ENCODE peak calls at places on chromosomes 1 and 21, in five cellular contexts. One of them, this sample, is unnamed.

GRCh38 chr1:224609333-224609732 is 6.8 kb upstream of the CNIH3 start:
- DNase-seq in pancreas: no peak
- DNase-seq in PC-3: no peak
- DNase-seq in upper lobe of right lung: no peak
- DNase-seq in Peyer's patch: no peak
- DNase-seq in this sample: no peak

GRCh38 chr1:224820341-224820740 is 109.1 kb upstream of the DNAH14 start:
- DNase-seq in pancreas: no peak
- DNase-seq in PC-3: no peak
- DNase-seq in upper lobe of right lung: no peak
- DNase-seq in Peyer's patch: no peak
- DNase-seq in this sample: no peak

GRCh38 chr1:24318988-24319863 is at the start of gene GRHL3:
- DNase-seq in pancreas: peak; percentile 74
- DNase-seq in PC-3: peak; percentile 75
- DNase-seq in upper lobe of right lung: peak; percentile 67
- DNase-seq in Peyer's patch: peak; percentile 66
- DNase-seq in this sample: no peak

GRCh38 chr1:208203127-208203847 is 40.9 kb downstream of the PLXNA2 start:
- DNase-seq in pancreas: peak; percentile 81
- DNase-seq in PC-3: peak; percentile 98
- DNase-seq in upper lobe of right lung: peak; percentile 77
- DNase-seq in Peyer's patch: peak; percentile 62
- DNase-seq in this sample: no peak

GRCh38 chr1:87958711-87959110 is 630.0 kb downstream of the LMO4 start:
- DNase-seq in pancreas: no peak
- DNase-seq in PC-3: no peak
- DNase-seq in upper lobe of right lung: no peak
- DNase-seq in Peyer's patch: no peak
- DNase-seq in this sample: no peak

GRCh38 chr1:219773110-219773509 is 155.2 kb downstream of the SLC30A10 start:
- DNase-seq in pancreas: no peak
- DNase-seq in PC-3: no peak
- DNase-seq in upper lobe of right lung: no peak
- DNase-seq in Peyer's patch: no peak
- DNase-seq in this sample: no peak

GRCh38 chr21:16330340-16331319 is 600.8 kb downstream of the USP25 start:
- DNase-seq in pancreas: no peak
- DNase-seq in PC-3: peak; percentile 87
- DNase-seq in upper lobe of right lung: no peak
- DNase-seq in Peyer's patch: no peak
- DNase-seq in this sample: no peak

GRCh38 chr1:68675336-68675735 is 178.5 kb upstream of the DEPDC1 start:
- DNase-seq in pancreas: no peak
- DNase-seq in PC-3: peak; percentile 26
- DNase-seq in upper lobe of right lung: no peak
- DNase-seq in Peyer's patch: no peak
- DNase-seq in this sample: no peak

GRCh38 chr1:153430166-153430553 is 13.8 kb downstream of the S100A7A start:
- DNase-seq in pancreas: no peak
- DNase-seq in PC-3: no peak
- DNase-seq in upper lobe of right lung: no peak
- DNase-seq in Peyer's patch: no peak
- DNase-seq in this sample: no peak

GRCh38 chr1:162323023-162323422 is 53.6 kb downstream of the SPATA46 start:
- DNase-seq in pancreas: no peak
- DNase-seq in PC-3: no peak
- DNase-seq in upper lobe of right lung: no peak
- DNase-seq in Peyer's patch: no peak
- DNase-seq in this sample: no peak

GRCh38 chr1:242140871-242141270 is 142.0 kb upstream of the MAP1LC3C start:
- DNase-seq in pancreas: no peak
- DNase-seq in PC-3: no peak
- DNase-seq in upper lobe of right lung: no peak
- DNase-seq in Peyer's patch: no peak
- DNase-seq in this sample: no peak
- TF ChIP-seq CTCF in pancreas: no peak
- TF ChIP-seq CTCF in PC-3: no peak
- TF ChIP-seq CTCF in upper lobe of right lung: no peak
- TF ChIP-seq CTCF in Peyer's patch: no peak
- TF ChIP-seq CTCF in this sample: no peak

GRCh38 chr1:2459757-2460156 is 16.3 kb upstream of the PLCH2 start:
- DNase-seq in pancreas: no peak
- DNase-seq in PC-3: peak; percentile 78
- DNase-seq in upper lobe of right lung: no peak
- DNase-seq in Peyer's patch: no peak
- DNase-seq in this sample: no peak
- TF ChIP-seq CTCF in pancreas: no peak
- TF ChIP-seq CTCF in PC-3: peak; percentile 57
- TF ChIP-seq CTCF in upper lobe of right lung: peak; percentile 13
- TF ChIP-seq CTCF in Peyer's patch: no peak
- TF ChIP-seq CTCF in this sample: no peak

GRCh38 chr1:21472861-21473260 is 32.9 kb downstream of the NBPF3 start:
- DNase-seq in pancreas: no peak
- DNase-seq in PC-3: no peak
- DNase-seq in upper lobe of right lung: no peak
- DNase-seq in Peyer's patch: no peak
- DNase-seq in this sample: no peak

GRCh38 chr1:21468597-21468996 is 28.7 kb downstream of the NBPF3 start:
- DNase-seq in pancreas: peak; percentile 63
- DNase-seq in PC-3: peak; percentile 17
- DNase-seq in upper lobe of right lung: no peak
- DNase-seq in Peyer's patch: peak; percentile 54
- DNase-seq in this sample: no peak
- TF ChIP-seq CTCF in pancreas: no peak
- TF ChIP-seq CTCF in PC-3: peak; percentile 47
- TF ChIP-seq CTCF in upper lobe of right lung: peak; percentile 23
- TF ChIP-seq CTCF in Peyer's patch: no peak
- TF ChIP-seq CTCF in this sample: peak; percentile 22

GRCh38 chr1:37509181-37509580 is 5.4 kb downstream of the MEAF6 start:
- DNase-seq in pancreas: no peak
- DNase-seq in PC-3: peak; percentile 54
- DNase-seq in upper lobe of right lung: no peak
- DNase-seq in Peyer's patch: no peak
- DNase-seq in this sample: no peak
- TF ChIP-seq CTCF in pancreas: no peak
- TF ChIP-seq CTCF in PC-3: peak; percentile 54
- TF ChIP-seq CTCF in upper lobe of right lung: no peak
- TF ChIP-seq CTCF in Peyer's patch: no peak
- TF ChIP-seq CTCF in this sample: no peak

GRCh38 chr1:8631163-8631562 is 186.3 kb downstream of the RERE start:
- DNase-seq in pancreas: no peak
- DNase-seq in PC-3: no peak
- DNase-seq in upper lobe of right lung: no peak
- DNase-seq in Peyer's patch: no peak
- DNase-seq in this sample: no peak
- TF ChIP-seq CTCF in pancreas: no peak
- TF ChIP-seq CTCF in PC-3: no peak
- TF ChIP-seq CTCF in upper lobe of right lung: no peak
- TF ChIP-seq CTCF in Peyer's patch: no peak
- TF ChIP-seq CTCF in this sample: no peak

GRCh38 chr1:108570128-108570527 is 10.2 kb downstream of the EEIG2 start:
- DNase-seq in pancreas: no peak
- DNase-seq in PC-3: peak; percentile 42
- DNase-seq in upper lobe of right lung: no peak
- DNase-seq in Peyer's patch: no peak
- DNase-seq in this sample: no peak
- TF ChIP-seq CTCF in pancreas: no peak
- TF ChIP-seq CTCF in PC-3: peak; percentile 66
- TF ChIP-seq CTCF in upper lobe of right lung: peak; percentile 44
- TF ChIP-seq CTCF in Peyer's patch: no peak
- TF ChIP-seq CTCF in this sample: peak; percentile 65

GRCh38 chr1:218499911-218500310 is 154.8 kb downstream of the TGFB2 start:
- DNase-seq in pancreas: no peak
- DNase-seq in PC-3: no peak
- DNase-seq in upper lobe of right lung: no peak
- DNase-seq in Peyer's patch: no peak
- DNase-seq in this sample: no peak
- TF ChIP-seq CTCF in pancreas: no peak
- TF ChIP-seq CTCF in PC-3: no peak
- TF ChIP-seq CTCF in upper lobe of right lung: no peak
- TF ChIP-seq CTCF in Peyer's patch: no peak
- TF ChIP-seq CTCF in this sample: no peak

GRCh38 chr1:6637770-6638169 is 13.1 kb downstream of the THAP3 start:
- DNase-seq in pancreas: no peak
- DNase-seq in PC-3: no peak
- DNase-seq in upper lobe of right lung: no peak
- DNase-seq in Peyer's patch: no peak
- DNase-seq in this sample: no peak

GRCh38 chr1:6635161-6635909 is 10.7 kb downstream of the THAP3 start:
- DNase-seq in pancreas: no peak
- DNase-seq in PC-3: no peak
- DNase-seq in upper lobe of right lung: no peak
- DNase-seq in Peyer's patch: no peak
- DNase-seq in this sample: no peak

GRCh38 chr1:6632588-6633514 is 8.2 kb downstream of the THAP3 start:
- DNase-seq in pancreas: no peak
- DNase-seq in PC-3: no peak
- DNase-seq in upper lobe of right lung: no peak
- DNase-seq in Peyer's patch: no peak
- DNase-seq in this sample: no peak

GRCh38 chr1:6635910-6636760 is 11.5 kb downstream of the THAP3 start:
- DNase-seq in pancreas: no peak
- DNase-seq in PC-3: no peak
- DNase-seq in upper lobe of right lung: no peak
- DNase-seq in Peyer's patch: no peak
- DNase-seq in this sample: no peak

GRCh38 chr1:6634278-6635052 is 9.8 kb downstream of the THAP3 start:
- DNase-seq in pancreas: peak; percentile 82
- DNase-seq in PC-3: peak; percentile 64
- DNase-seq in upper lobe of right lung: peak; percentile 82
- DNase-seq in Peyer's patch: peak; percentile 74
- DNase-seq in this sample: no peak
- TF ChIP-seq CTCF in pancreas: peak; percentile 38
- TF ChIP-seq CTCF in PC-3: peak; percentile 90
- TF ChIP-seq CTCF in upper lobe of right lung: peak; percentile 51
- TF ChIP-seq CTCF in Peyer's patch: no peak
- TF ChIP-seq CTCF in this sample: peak; percentile 41

GRCh38 chr1:202168861-202169260 is 8.5 kb upstream of the PTPN7 start:
- DNase-seq in pancreas: no peak
- DNase-seq in PC-3: no peak
- DNase-seq in upper lobe of right lung: peak; percentile 53
- DNase-seq in Peyer's patch: no peak
- DNase-seq in this sample: no peak

GRCh38 chr1:202173993-202174392 is 13.6 kb upstream of the PTPN7 start:
- DNase-seq in pancreas: no peak
- DNase-seq in PC-3: no peak
- DNase-seq in upper lobe of right lung: peak; percentile 61
- DNase-seq in Peyer's patch: no peak
- DNase-seq in this sample: no peak

GRCh38 chr1:202172015-202172355 is 11.6 kb upstream of the PTPN7 start:
- DNase-seq in pancreas: no peak
- DNase-seq in PC-3: no peak
- DNase-seq in upper lobe of right lung: peak; percentile 53
- DNase-seq in Peyer's patch: no peak
- DNase-seq in this sample: no peak

GRCh38 chr1:202171292-202172014 is 11.1 kb upstream of the PTPN7 start:
- DNase-seq in pancreas: peak; percentile 50
- DNase-seq in PC-3: no peak
- DNase-seq in upper lobe of right lung: peak; percentile 51
- DNase-seq in Peyer's patch: no peak
- DNase-seq in this sample: no peak

DNA sequence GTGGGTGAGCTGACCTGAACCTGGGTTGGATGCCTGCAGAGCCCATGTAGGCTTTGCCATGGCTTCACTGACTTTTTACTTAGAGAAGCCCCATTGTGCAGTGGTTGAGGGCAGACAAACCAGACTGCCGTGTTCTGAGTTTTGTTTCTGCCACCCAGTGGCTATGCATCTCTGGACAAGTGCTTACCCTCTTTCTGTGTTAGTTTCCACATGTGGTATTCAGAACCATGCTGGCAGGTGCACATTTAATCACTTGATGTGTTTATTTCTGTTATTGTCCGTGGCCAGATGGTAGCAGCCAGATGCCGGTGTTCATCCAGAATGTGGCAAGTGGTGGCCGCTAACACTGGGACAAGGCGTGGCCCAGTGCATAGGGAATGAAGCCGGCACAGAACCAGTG is 10.3 kb upstream of the PTPN7 start:
- DNase-seq in pancreas: no peak
- DNase-seq in PC-3: no peak
- DNase-seq in upper lobe of right lung: no peak
- DNase-seq in Peyer's patch: no peak
- DNase-seq in this sample: no peak
- TF ChIP-seq CTCF in pancreas: no peak
- TF ChIP-seq CTCF in PC-3: no peak
- TF ChIP-seq CTCF in upper lobe of right lung: no peak
- TF ChIP-seq CTCF in Peyer's patch: no peak
- TF ChIP-seq CTCF in this sample: no peak